ENCODE peak calls at places on chromosomes 2 and 18, in nine cellular contexts. K is fibroblast of lung; Z is endothelial cell; Q is CD4-positive, alpha-beta T cell; A is stimulated activated CD8-positive, alpha-beta memory T cell treated with anti-CD3 and anti-CD28 coated beads, Interleukin-2, amount 100 ng/mL, for 48 hours; C is kidney epithelial cell; P is heart left ventricle; G is spleen; M is globus pallidus. R is an unnamed sample.

GRCh38 chr18:79607361-79607930 is 72.2 kb upstream of the CTDP1 start:
- DNase-seq in K (no peak), Z (no peak), Q (no peak), A (no peak), C (no peak), P (peak; percentile 51), G (peak; percentile 62), M (no peak), R (no peak)

GRCh38 chr2:19900536-19901200 is 1.1 kb downstream of the TTC32 start:
- DNase-seq in K (peak; percentile 37), Z (no peak), Q (peak; percentile 18), A (no peak), C (no peak), P (no peak), G (no peak), M (peak; percentile 26), R (peak; percentile 30)

GRCh38 chr2:177237932-177238331 is 25.3 kb downstream of the HNRNPA3 start:
- DNase-seq in K (no peak), Z (no peak), Q (no peak), A (no peak), C (no peak), P (no peak), G (no peak), M (no peak), R (no peak)

GRCh38 chr2:114442545-114442944 is at the start of gene DPP10:
- DNase-seq in K (peak; percentile 1), Z (peak; percentile 68), Q (no peak), A (no peak), C (peak; percentile 1), P (no peak), G (no peak), M (no peak), R (no peak)

GRCh38 chr2:181120625-181121024 is 140.2 kb downstream of the UBE2E3 start:
- DNase-seq in K (no peak), Z (no peak), Q (no peak), A (no peak), C (no peak), P (no peak), G (no peak), M (no peak), R (no peak)

GRCh38 chr2:9813312-9814128 is 29.8 kb upstream of the TAF1B start:
- DNase-seq in K (peak; percentile 63), Z (peak; percentile 89), Q (peak; percentile 58), A (peak; percentile 53), C (no peak), P (no peak), G (peak; percentile 89), M (no peak), R (peak; percentile 61)

GRCh38 chr18:13616041-13616440 is 110.3 kb downstream of the FAM210A start:
- DNase-seq in K (no peak), Z (no peak), Q (no peak), A (no peak), C (no peak), P (no peak), G (no peak), M (no peak), R (no peak)

GRCh38 chr2:65918760-65919187 is 486.4 kb upstream of the SPRED2 start:
- DNase-seq in K (no peak), Z (no peak), Q (no peak), A (no peak), C (no peak), P (no peak), G (no peak), M (no peak), R (no peak)

GRCh38 chr2:54858021-54858681 is 134.7 kb downstream of the EML6 start:
- DNase-seq in K (peak; percentile 18), Z (no peak), Q (no peak), A (no peak), C (no peak), P (no peak), G (no peak), M (no peak), R (peak; percentile 45)

GRCh38 chr18:33210575-33211189 is 229.8 kb downstream of the CCDC178 start:
- DNase-seq in K (peak; percentile 60), Z (no peak), Q (no peak), A (no peak), C (no peak), P (no peak), G (no peak), M (peak; percentile 21), R (peak; percentile 20)

GRCh38 chr18:47594621-47595086 is 335.8 kb downstream of the SMAD2 start:
- DNase-seq in K (no peak), Z (no peak), Q (no peak), A (no peak), C (no peak), P (no peak), G (no peak), M (no peak), R (no peak)

GRCh38 chr18:11850821-11851155 is 425 bp upstream of the CHMP1B start:
- DNase-seq in K (peak; percentile 80), Z (no peak), Q (no peak), A (no peak), C (no peak), P (no peak), G (no peak), M (no peak), R (peak; percentile 84)